ENCODE peak calls at places on chromosome 21, in ten cellular contexts. L is cardiac fibroblast, Z is heart left ventricle, Q is AG04450, K is upper lobe of right lung, H is fibroblast of lung, Y is fibroblast of mammary gland, N is IMR-90, R is astrocyte of the cerebellum, T is HFF-Myc. X is an unnamed sample.

GRCh38 chr21:31725202-31725840 is 6.6 kb downstream of the SCAF4 start:
- DNase-seq in L (no peak), Z (no peak), Q (no peak), K (no peak), H (no peak), Y (no peak), N (no peak), R (no peak), T (no peak), X (no peak)

GRCh38 chr21:29538115-29538514 is 239.4 kb downstream of the BACH1 start:
- DNase-seq in L (peak), Z (no peak), Q (peak), K (no peak), H (peak), Y (peak), N (peak), R (peak), T (no peak), X (peak)

GRCh38 chr21:46459356-46460112 is 843 bp downstream of the DIP2A start:
- DNase-seq in L (peak), Z (peak), Q (no peak), K (peak), H (peak), Y (peak), N (peak), R (no peak), T (no peak), X (peak)

GRCh38 chr21:46056450-46056903 is 41.4 kb upstream of the COL6A2 start:
- DNase-seq in L (peak), Z (peak), Q (peak), K (peak), H (peak), Y (peak), N (peak), R (peak), T (no peak), X (peak)

GRCh38 chr21:43911935-43912487 is 47.0 kb downstream of the AGPAT3 start:
- DNase-seq in L (no peak), Z (no peak), Q (no peak), K (no peak), H (no peak), Y (no peak), N (no peak), R (no peak), T (no peak), X (no peak)

GRCh38 chr21:23401278-23401677 is 2206.0 kb downstream of the MRPL39 start:
- DNase-seq in L (no peak), Z (no peak), Q (no peak), K (no peak), H (no peak), Y (peak), N (no peak), R (no peak), T (no peak), X (no peak)

GRCh38 chr21:46253610-46254124 is 25.1 kb upstream of the LSS start:
- DNase-seq in L (peak), Z (no peak), Q (no peak), K (peak), H (peak), Y (peak), N (peak), R (no peak), T (no peak), X (no peak)

GRCh38 chr21:44085491-44086321 is 21.5 kb upstream of the PWP2 start:
- DNase-seq in L (peak), Z (no peak), Q (no peak), K (peak), H (no peak), Y (no peak), N (no peak), R (no peak), T (no peak), X (no peak)

GRCh38 chr21:45332415-45332814 is 44.7 kb upstream of the POFUT2 start:
- DNase-seq in L (no peak), Z (no peak), Q (no peak), K (no peak), H (no peak), Y (no peak), N (no peak), R (no peak), T (no peak), X (no peak)

GRCh38 chr21:35850542-35851103 is 209.7 kb downstream of the SETD4 start:
- DNase-seq in L (peak), Z (no peak), Q (no peak), K (no peak), H (no peak), Y (peak), N (no peak), R (no peak), T (no peak), X (no peak)

GRCh38 chr21:46096596-46096981 is 1.3 kb upstream of the COL6A2 start:
- DNase-seq in L (no peak), Z (peak), Q (no peak), K (no peak), H (no peak), Y (no peak), N (no peak), R (no peak), T (no peak), X (no peak)

GRCh38 chr21:31397515-31397926 is 53.5 kb upstream of the TIAM1 start:
- DNase-seq in L (no peak), Z (no peak), Q (no peak), K (no peak), H (no peak), Y (no peak), N (no peak), R (no peak), T (no peak), X (no peak)

GRCh38 chr21:25964009-25964408 is 206.6 kb downstream of the APP start:
- DNase-seq in L (peak), Z (peak), Q (no peak), K (no peak), H (no peak), Y (peak), N (no peak), R (no peak), T (no peak), X (peak)

GRCh38 chr21:21230672-21231071 is 232.5 kb downstream of the NCAM2 start:
- DNase-seq in L (peak), Z (no peak), Q (no peak), K (no peak), H (peak), Y (peak), N (peak), R (peak), T (no peak), X (peak)

GRCh38 chr21:45974073-45975016 is 7.2 kb upstream of the COL6A1 start:
- DNase-seq in L (peak), Z (peak), Q (no peak), K (peak), H (peak), Y (peak), N (peak), R (peak), T (peak), X (peak)

GRCh38 chr21:44455524-44456206 is 355 bp downstream of the LRRC3 start:
- DNase-seq in L (peak), Z (no peak), Q (no peak), K (peak), H (peak), Y (peak), N (no peak), R (no peak), T (no peak), X (peak)

GRCh38 chr21:35927262-35927661 is 133.1 kb downstream of the SETD4 start:
- DNase-seq in L (no peak), Z (no peak), Q (no peak), K (no peak), H (no peak), Y (no peak), N (no peak), R (no peak), T (no peak), X (no peak)

GRCh38 chr21:36200089-36200561 is 43.5 kb downstream of the DOP1B start:
- DNase-seq in L (no peak), Z (no peak), Q (no peak), K (no peak), H (no peak), Y (no peak), N (no peak), R (no peak), T (no peak), X (no peak)

GRCh38 chr21:22880573-22880972 is 1882.4 kb downstream of the NCAM2 start:
- DNase-seq in L (no peak), Z (no peak), Q (no peak), K (no peak), H (no peak), Y (no peak), N (no peak), R (no peak), T (no peak), X (no peak)

GRCh38 chr21:36854391-36854790 is 112.1 kb downstream of the HLCS start:
- DNase-seq in L (peak), Z (peak), Q (no peak), K (no peak), H (peak), Y (peak), N (peak), R (no peak), T (no peak), X (peak)

GRCh38 chr21:21226472-21226871 is 228.3 kb downstream of the NCAM2 start:
- DNase-seq in L (no peak), Z (no peak), Q (no peak), K (no peak), H (no peak), Y (peak), N (peak), R (no peak), T (no peak), X (no peak)

GRCh38 chr21:46001821-46002681 is 20.5 kb downstream of the COL6A1 start:
- DNase-seq in L (no peak), Z (no peak), Q (no peak), K (no peak), H (no peak), Y (no peak), N (no peak), R (no peak), T (no peak), X (no peak)

GRCh38 chr21:14889080-14889805 is 175.6 kb downstream of the NRIP1 start:
- DNase-seq in L (peak), Z (no peak), Q (peak), K (no peak), H (peak), Y (peak), N (peak), R (peak), T (no peak), X (peak)

GRCh38 chr21:20388400-20388799 is 609.8 kb upstream of the NCAM2 start:
- DNase-seq in L (no peak), Z (no peak), Q (no peak), K (no peak), H (no peak), Y (no peak), N (no peak), R (no peak), T (no peak), X (no peak)

GRCh38 chr21:45617021-45617930 is 26.2 kb upstream of the PCBP3 start:
- DNase-seq in L (no peak), Z (no peak), Q (no peak), K (peak), H (no peak), Y (no peak), N (no peak), R (no peak), T (no peak), X (no peak)

GRCh38 chr21:14096577-14096976 is 114.2 kb downstream of the LIPI start:
- DNase-seq in L (no peak), Z (no peak), Q (no peak), K (no peak), H (no peak), Y (no peak), N (no peak), R (no peak), T (no peak), X (no peak)

GRCh38 chr21:23837564-23837963 is 1769.7 kb downstream of the MRPL39 start:
- DNase-seq in L (no peak), Z (no peak), Q (no peak), K (no peak), H (no peak), Y (no peak), N (no peak), R (no peak), T (no peak), X (no peak)

GRCh38 chr21:46437096-46437498 is 21.6 kb upstream of the DIP2A start:
- DNase-seq in L (no peak), Z (no peak), Q (no peak), K (no peak), H (no peak), Y (no peak), N (no peak), R (no peak), T (no peak), X (no peak)

GRCh38 chr21:26170471-26171309 is at the start of gene APP:
- DNase-seq in L (peak), Z (peak), Q (peak), K (peak), H (peak), Y (peak), N (peak), R (peak), T (no peak), X (peak)

GRCh38 chr21:32253215-32253641 is 25.6 kb downstream of the MIS18A start:
- DNase-seq in L (peak), Z (peak), Q (peak), K (no peak), H (peak), Y (peak), N (peak), R (no peak), T (no peak), X (no peak)

GRCh38 chr21:43866233-43866632 is 1.2 kb downstream of the AGPAT3 start:
- DNase-seq in L (peak), Z (peak), Q (no peak), K (no peak), H (peak), Y (peak), N (peak), R (peak), T (peak), X (peak)

GRCh38 chr21:40707271-40707670 is 139.7 kb downstream of the DSCAM start:
- DNase-seq in L (no peak), Z (no peak), Q (no peak), K (no peak), H (no peak), Y (no peak), N (no peak), R (no peak), T (no peak), X (no peak)

GRCh38 chr21:29258626-29259335 is 39.9 kb upstream of the BACH1 start:
- DNase-seq in L (peak), Z (no peak), Q (peak), K (no peak), H (peak), Y (peak), N (peak), R (peak), T (peak), X (peak)

GRCh38 chr21:35485364-35485763 is 436.3 kb upstream of the RUNX1 start:
- DNase-seq in L (no peak), Z (no peak), Q (no peak), K (no peak), H (no peak), Y (no peak), N (no peak), R (no peak), T (no peak), X (no peak)

GRCh38 chr21:26918318-26919065 is 48.4 kb downstream of the ADAMTS5 start:
- DNase-seq in L (peak), Z (no peak), Q (peak), K (no peak), H (peak), Y (peak), N (peak), R (no peak), T (peak), X (peak)

GRCh38 chr21:29053656-29054055 is 19.8 kb downstream of the CCT8 start:
- DNase-seq in L (no peak), Z (no peak), Q (peak), K (no peak), H (peak), Y (no peak), N (peak), R (no peak), T (no peak), X (peak)

GRCh38 chr21:29232601-29233541 is 65.9 kb upstream of the BACH1 start:
- DNase-seq in L (peak), Z (no peak), Q (no peak), K (no peak), H (no peak), Y (peak), N (peak), R (no peak), T (no peak), X (peak)

GRCh38 chr21:46661211-46661625 is 25.7 kb downstream of the PRMT2 start:
- DNase-seq in L (peak), Z (peak), Q (peak), K (peak), H (peak), Y (peak), N (peak), R (peak), T (peak), X (peak)

GRCh38 chr21:36250423-36251075 is 69.4 kb upstream of the MORC3 start:
- DNase-seq in L (no peak), Z (no peak), Q (no peak), K (no peak), H (no peak), Y (no peak), N (no peak), R (no peak), T (no peak), X (no peak)

GRCh38 chr21:41957991-41958766 is 4.4 kb upstream of the C2CD2 start:
- DNase-seq in L (peak), Z (peak), Q (peak), K (no peak), H (peak), Y (peak), N (peak), R (peak), T (peak), X (peak)
- TF ChIP-seq CTCF in L (peak), Z (peak), Q (peak), K (peak), H (peak), Y (peak), N (peak), R (peak), T (peak), X (peak)

GRCh38 chr21:33380483-33380998 is 22.7 kb upstream of the IFNGR2 start:
- DNase-seq in L (peak), Z (peak), Q (no peak), K (peak), H (peak), Y (peak), N (peak), R (peak), T (peak), X (peak)
- H3K4me3 ChIP-seq in L (no peak), Z (no peak), Q (no peak), K (no peak), H (no peak), Y (no peak), N (no peak), R (no peak), T (no peak), X (no peak)

DNA sequence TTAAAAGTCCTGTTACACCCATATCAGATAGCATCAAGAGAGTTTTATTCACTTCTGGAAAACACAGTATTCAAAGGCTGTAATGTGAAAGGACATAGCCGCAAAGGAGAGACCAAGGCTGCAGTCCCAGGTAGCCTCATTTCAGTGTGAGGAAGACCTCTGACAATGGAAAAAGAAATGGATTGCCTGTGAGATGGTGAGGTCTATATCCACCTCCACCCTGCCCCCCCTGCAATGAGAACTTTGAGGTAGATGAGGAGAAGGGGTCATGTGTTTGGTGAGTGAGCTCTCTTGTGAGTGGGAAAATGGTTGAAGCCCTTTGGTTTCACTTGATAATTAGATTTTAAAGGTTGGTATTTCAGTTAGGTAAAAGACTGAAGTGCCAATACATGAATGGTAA is 3.5 kb downstream of the MRPS6 start:
- DNase-seq in L (no peak), Z (no peak), Q (no peak), K (no peak), H (no peak), Y (no peak), N (no peak), R (no peak), T (no peak), X (no peak)
- TF ChIP-seq CTCF in L (no peak), Z (no peak), Q (no peak), K (no peak), H (no peak), Y (no peak), N (no peak), R (no peak), T (no peak), X (no peak)

DNA sequence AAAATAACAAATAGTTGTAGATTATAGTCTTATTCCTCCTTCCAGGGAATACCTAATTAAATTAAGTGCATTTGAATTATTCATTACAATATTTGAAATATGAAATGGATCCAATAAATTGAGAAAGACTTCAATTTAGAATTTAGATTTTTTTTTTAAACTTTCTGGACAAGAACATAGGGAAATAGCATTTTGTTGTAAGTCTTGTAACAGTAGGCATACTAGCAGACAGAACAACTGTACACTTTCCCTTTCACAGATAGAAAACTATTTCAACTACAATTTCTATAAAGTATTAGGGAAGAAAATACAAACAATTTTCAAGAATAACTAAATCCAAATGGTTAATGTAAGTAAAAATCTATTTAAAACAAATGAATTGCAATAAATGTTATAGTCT is 577.5 kb downstream of the USP25 start:
- DNase-seq in L (peak), Z (no peak), Q (no peak), K (no peak), H (no peak), Y (no peak), N (no peak), R (no peak), T (no peak), X (peak)
- H3K4me3 ChIP-seq in L (no peak), Z (peak), Q (no peak), K (no peak), H (no peak), Y (peak), N (no peak), R (peak), T (no peak), X (no peak)

DNA sequence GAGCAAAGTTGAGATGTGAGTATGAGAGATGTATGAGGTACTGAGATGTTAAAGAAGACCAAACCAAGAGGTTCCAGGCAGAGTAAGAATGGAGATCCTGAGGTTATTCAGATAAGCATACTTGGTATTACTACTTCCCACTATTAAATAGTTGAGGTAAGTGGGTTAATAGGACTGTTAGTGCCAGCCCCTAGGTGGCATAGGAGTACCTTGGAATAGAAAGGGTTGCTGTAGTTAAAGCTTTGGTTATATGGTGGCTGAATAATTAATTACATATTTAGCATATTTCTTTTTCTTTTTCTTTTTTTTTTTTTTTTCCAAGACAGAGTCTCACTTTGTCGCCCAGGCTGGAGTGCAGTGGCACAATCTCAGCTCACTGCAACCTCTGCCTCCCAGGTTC is 397.9 kb upstream of the TMPRSS15 start:
- DNase-seq in L (no peak), Z (no peak), Q (no peak), K (no peak), H (no peak), Y (no peak), N (no peak), R (peak), T (no peak), X (peak)
- TF ChIP-seq CTCF in L (no peak), Z (peak), Q (no peak), K (peak), H (no peak), Y (no peak), N (no peak), R (peak), T (no peak), X (peak)

DNA sequence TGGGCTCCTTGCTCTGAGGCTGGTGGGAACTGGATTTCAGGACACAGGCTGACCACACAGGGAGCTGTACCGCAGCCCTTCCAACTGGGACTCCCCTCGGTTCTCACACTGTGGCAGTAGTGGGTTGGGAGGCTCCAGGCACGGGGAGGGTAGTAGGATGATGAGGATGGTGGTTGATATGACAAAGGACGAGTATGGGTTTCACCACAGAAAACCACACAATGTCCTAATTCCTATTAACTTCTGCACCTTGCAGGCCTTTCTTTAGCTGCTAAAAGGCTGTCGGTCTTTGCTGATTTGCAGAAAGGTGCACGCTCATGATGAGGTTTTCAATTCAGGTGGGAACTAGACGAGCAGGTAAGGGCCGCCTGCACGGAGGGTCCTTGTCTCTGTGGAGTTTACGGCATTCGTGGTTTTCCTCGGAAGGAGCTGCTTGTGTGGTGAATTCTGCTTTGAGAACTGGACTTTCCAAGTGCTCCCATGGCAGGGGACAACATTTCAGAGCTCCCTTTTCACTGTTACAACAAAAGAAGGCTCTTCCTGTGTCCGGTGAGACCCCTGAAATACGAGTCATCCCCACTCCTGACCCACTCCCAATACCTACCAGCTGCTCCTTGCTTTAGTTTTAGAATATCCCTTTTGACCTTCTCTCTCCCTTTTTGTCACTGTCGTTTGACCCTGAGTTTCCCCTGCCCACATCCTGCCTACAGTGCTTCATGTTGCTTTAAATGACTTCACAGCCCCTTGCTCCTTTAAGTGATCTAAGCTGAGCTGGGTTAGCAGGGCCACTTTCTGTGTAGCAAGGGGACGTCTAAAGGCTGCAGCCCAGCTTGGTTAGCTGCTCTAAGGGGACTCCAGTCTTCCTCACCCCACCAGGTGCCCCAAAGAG is 125.1 kb downstream of the MRPS6 start:
- DNase-seq in L (no peak), Z (no peak), Q (no peak), K (no peak), H (no peak), Y (no peak), N (no peak), R (no peak), T (no peak), X (no peak)
- H3K4me3 ChIP-seq in L (no peak), Z (no peak), Q (no peak), K (no peak), H (no peak), Y (no peak), N (no peak), R (no peak), T (no peak), X (no peak)